ENCODE peak calls at places on chromosomes 4 and X, in six cellular contexts. V is mesothelial cell of epicardium; K is H9; O is CD4-positive, alpha-beta T cell; G is fibroblast of pulmonary artery; F is BE2C. N is an unnamed sample.

GRCh38 chrX:19867411-19867732 is 20.0 kb downstream of the SH3KBP1 start:
- DNase-seq in V (no peak), K (no peak), O (no peak), G (peak; percentile 73), F (no peak), N (no peak)

GRCh38 chr4:55830741-55831140 is 11.2 kb downstream of the EXOC1L start:
- DNase-seq in V (no peak), K (no peak), O (no peak), G (no peak), F (no peak), N (no peak)

GRCh38 chr4:24024597-24024996 is 134.8 kb upstream of the PPARGC1A start:
- DNase-seq in V (no peak), K (no peak), O (no peak), G (peak; percentile 53), F (no peak), N (no peak)

GRCh38 chr4:136918772-136919171 is 613.5 kb downstream of the PCDH18 start:
- DNase-seq in V (no peak), K (no peak), O (no peak), G (no peak), F (no peak), N (no peak)

GRCh38 chr4:152014280-152014679 is 253.5 kb upstream of the GATB start:
- DNase-seq in V (no peak), K (no peak), O (peak; percentile 23), G (no peak), F (no peak), N (no peak)

GRCh38 chr4:115201042-115201330 is 87.6 kb upstream of the NDST4 start:
- DNase-seq in V (no peak), K (no peak), O (no peak), G (no peak), F (no peak), N (no peak)

GRCh38 chr4:154497901-154498300 is 6.3 kb upstream of the DCHS2 start:
- DNase-seq in V (no peak), K (no peak), O (no peak), G (no peak), F (no peak), N (no peak)

GRCh38 chrX:109440475-109440874 is 41.4 kb downstream of the GUCY2F start:
- DNase-seq in V (no peak), K (no peak), O (no peak), G (peak; percentile 4), F (no peak), N (no peak)

GRCh38 chr4:36385951-36386561 is 104.6 kb downstream of the DTHD1 start:
- DNase-seq in V (no peak), K (no peak), O (peak; percentile 0), G (no peak), F (no peak), N (no peak)

GRCh38 chrX:39331062-39331704 is 529.9 kb downstream of the MID1IP1 start:
- DNase-seq in V (no peak), K (no peak), O (no peak), G (no peak), F (no peak), N (no peak)

DNA sequence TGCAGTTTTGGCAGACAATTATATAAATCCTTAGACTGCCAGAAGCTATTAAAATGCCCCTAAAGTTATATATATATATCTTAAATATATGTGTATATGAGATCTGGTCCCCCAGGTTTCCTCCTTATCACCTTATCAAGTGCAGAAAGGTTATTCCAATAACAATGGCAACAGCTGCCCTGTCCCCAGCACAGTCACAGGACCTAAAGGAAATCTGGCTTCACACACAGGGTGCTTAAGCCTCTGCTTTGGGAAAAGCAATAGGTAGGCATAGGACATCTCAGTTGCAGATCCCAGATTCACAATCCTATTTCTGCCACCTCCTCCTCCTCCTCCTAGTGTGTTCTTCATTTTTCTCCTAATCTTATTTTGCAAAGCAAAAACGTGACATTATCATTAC is 5.8 kb downstream of the SLC25A53 start:
- DNase-seq in V (no peak), K (no peak), O (no peak), G (no peak), F (no peak), N (no peak)
- TF ChIP-seq CTCF in V (no peak), K (no peak), O (no peak), G (no peak), F (no peak), N (no peak)

GRCh38 chr4:1812720-1813119 is 19.6 kb downstream of the FGFR3 start:
- DNase-seq in V (no peak), K (no peak), O (no peak), G (no peak), F (no peak), N (no peak)

GRCh38 chr4:1815096-1815996 is 22.3 kb downstream of the FGFR3 start:
- DNase-seq in V (no peak), K (no peak), O (no peak), G (no peak), F (no peak), N (no peak)

GRCh38 chr4:1813231-1813630 is 20.1 kb downstream of the FGFR3 start:
- DNase-seq in V (no peak), K (no peak), O (no peak), G (no peak), F (no peak), N (no peak)

GRCh38 chr4:1814453-1814852 is 21.4 kb downstream of the FGFR3 start:
- DNase-seq in V (no peak), K (no peak), O (no peak), G (no peak), F (peak; percentile 6), N (no peak)

GRCh38 chr4:1813915-1814314 is 20.8 kb downstream of the FGFR3 start:
- DNase-seq in V (no peak), K (no peak), O (no peak), G (peak; percentile 9), F (peak; percentile 67), N (no peak)
- TF ChIP-seq CTCF in V (no peak), K (peak; percentile 22), O (no peak), G (no peak), F (peak; percentile 37), N (no peak)

GRCh38 chr4:129046055-129046959 is 47.0 kb downstream of the SCLT1 start:
- DNase-seq in V (no peak), K (no peak), O (no peak), G (no peak), F (no peak), N (no peak)

GRCh38 chr4:129043523-129043922 is 49.8 kb downstream of the SCLT1 start:
- DNase-seq in V (no peak), K (no peak), O (no peak), G (peak; percentile 57), F (no peak), N (no peak)
- TF ChIP-seq CTCF in V (no peak), K (peak; percentile 34), O (no peak), G (peak; percentile 48), F (peak; percentile 38), N (no peak)

DNA sequence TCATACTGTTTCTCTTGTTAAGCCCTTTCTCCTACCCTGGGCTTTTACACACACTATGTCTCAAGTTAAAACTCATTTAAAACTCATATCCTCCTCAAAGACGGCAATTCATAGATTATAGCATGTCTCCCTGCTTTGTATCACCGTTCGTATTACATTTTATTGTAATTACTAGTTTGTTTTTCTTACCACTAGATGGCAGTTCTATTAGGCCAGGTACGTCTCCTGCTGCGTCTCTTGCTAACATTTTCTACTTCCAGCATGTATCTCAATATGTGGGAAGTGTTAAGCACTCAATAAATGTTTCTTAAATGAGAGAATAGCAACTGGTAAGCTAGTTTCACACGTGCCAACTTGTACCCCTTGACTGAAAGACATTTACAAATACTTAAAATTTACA is 450.3 kb upstream of the PCDH7 start:
- DNase-seq in V (no peak), K (no peak), O (no peak), G (peak; percentile 8), F (no peak), N (no peak)
- TF ChIP-seq CTCF in V (no peak), K (peak; percentile 70), O (no peak), G (peak; percentile 25), F (peak; percentile 41), N (peak; percentile 51)

GRCh38 chrX:9341305-9342201 is 123.3 kb upstream of the TBL1X start:
- DNase-seq in V (no peak), K (peak; percentile 34), O (peak; percentile 65), G (peak; percentile 66), F (peak; percentile 22), N (no peak)
- TF ChIP-seq CTCF in V (no peak), K (no peak), O (no peak), G (no peak), F (no peak), N (no peak)

GRCh38 chr4:113358784-113359183 is 309.3 kb downstream of the ANK2 start:
- DNase-seq in V (no peak), K (no peak), O (no peak), G (peak; percentile 11), F (no peak), N (no peak)
- TF ChIP-seq CTCF in V (no peak), K (peak; percentile 40), O (no peak), G (no peak), F (no peak), N (no peak)

GRCh38 chr4:167645358-167645757 is 411.1 kb upstream of the SPOCK3 start:
- DNase-seq in V (no peak), K (no peak), O (no peak), G (no peak), F (no peak), N (no peak)
- TF ChIP-seq CTCF in V (no peak), K (no peak), O (no peak), G (no peak), F (no peak), N (no peak)

N was measured in type B pancreatic cell.